ENCODE peak calls at places on chromosomes 2 and 18, in five cellular contexts. One of them, this sample, is unnamed.

GRCh38 chr2:84924173-84925106 is 19.0 kb downstream of the TMSB10 start:
- DNase-seq in HCEC 1CT: peak; percentile 13
- DNase-seq in naive B cell: no peak
- DNase-seq in H4: peak; percentile 59
- DNase-seq in BE2C: no peak
- DNase-seq in this sample: peak; percentile 30

GRCh38 chr2:35503311-35503710 is 852.3 kb upstream of the CRIM1 start:
- DNase-seq in HCEC 1CT: no peak
- DNase-seq in naive B cell: no peak
- DNase-seq in H4: no peak
- DNase-seq in BE2C: no peak
- DNase-seq in this sample: no peak

GRCh38 chr18:63970803-63971191 is 916 bp downstream of the SERPINB8 start:
- DNase-seq in HCEC 1CT: peak; percentile 22
- DNase-seq in naive B cell: no peak
- DNase-seq in H4: no peak
- DNase-seq in BE2C: no peak
- DNase-seq in this sample: peak; percentile 21

GRCh38 chr2:70987386-70987785 is 7.3 kb downstream of the TEX261 start:
- DNase-seq in HCEC 1CT: no peak
- DNase-seq in naive B cell: no peak
- DNase-seq in H4: no peak
- DNase-seq in BE2C: no peak
- DNase-seq in this sample: no peak

GRCh38 chr18:34659579-34660517 is 50.2 kb upstream of the DTNA start:
- DNase-seq in HCEC 1CT: peak; percentile 96
- DNase-seq in naive B cell: no peak
- DNase-seq in H4: peak; percentile 95
- DNase-seq in BE2C: peak; percentile 64
- DNase-seq in this sample: peak; percentile 97

GRCh38 chr2:240987588-240987987 is 10.8 kb upstream of the SNED1 start:
- DNase-seq in HCEC 1CT: no peak
- DNase-seq in naive B cell: no peak
- DNase-seq in H4: no peak
- DNase-seq in BE2C: peak; percentile 6
- DNase-seq in this sample: no peak

GRCh38 chr2:65193446-65193845 is 34.2 kb upstream of the ACTR2 start:
- DNase-seq in HCEC 1CT: no peak
- DNase-seq in naive B cell: no peak
- DNase-seq in H4: no peak
- DNase-seq in BE2C: no peak
- DNase-seq in this sample: no peak

GRCh38 chr18:499351-500229 is 911 bp downstream of the COLEC12 start:
- DNase-seq in HCEC 1CT: peak; percentile 39
- DNase-seq in naive B cell: no peak
- DNase-seq in H4: peak; percentile 56
- DNase-seq in BE2C: peak; percentile 28
- DNase-seq in this sample: peak; percentile 85

GRCh38 chr2:189782221-189782671 is 1.9 kb downstream of the ORMDL1 start:
- DNase-seq in HCEC 1CT: peak; percentile 69
- DNase-seq in naive B cell: no peak
- DNase-seq in H4: no peak
- DNase-seq in BE2C: no peak
- DNase-seq in this sample: peak; percentile 29

GRCh38 chr2:234629596-234629995 is 132.7 kb upstream of the ARL4C start:
- DNase-seq in HCEC 1CT: no peak
- DNase-seq in naive B cell: no peak
- DNase-seq in H4: no peak
- DNase-seq in BE2C: no peak
- DNase-seq in this sample: peak; percentile 74

GRCh38 chr2:97774425-97774824 is 61.0 kb downstream of the ZAP70 start:
- DNase-seq in HCEC 1CT: no peak
- DNase-seq in naive B cell: no peak
- DNase-seq in H4: no peak
- DNase-seq in BE2C: peak; percentile 28
- DNase-seq in this sample: no peak

GRCh38 chr2:128465246-128466170 is 146.8 kb upstream of the HS6ST1 start:
- DNase-seq in HCEC 1CT: no peak
- DNase-seq in naive B cell: no peak
- DNase-seq in H4: no peak
- DNase-seq in BE2C: no peak
- DNase-seq in this sample: no peak

GRCh38 chr2:218626369-218626768 is 18.7 kb downstream of the PLCD4 start:
- DNase-seq in HCEC 1CT: no peak
- DNase-seq in naive B cell: no peak
- DNase-seq in H4: no peak
- DNase-seq in BE2C: no peak
- DNase-seq in this sample: no peak

GRCh38 chr2:209817818-209818420 is 46.3 kb downstream of the UNC80 start:
- DNase-seq in HCEC 1CT: no peak
- DNase-seq in naive B cell: no peak
- DNase-seq in H4: no peak
- DNase-seq in BE2C: no peak
- DNase-seq in this sample: no peak

GRCh38 chr2:234292955-234293228 is 204.0 kb downstream of the ARL4C start:
- DNase-seq in HCEC 1CT: no peak
- DNase-seq in naive B cell: no peak
- DNase-seq in H4: no peak
- DNase-seq in BE2C: no peak
- DNase-seq in this sample: no peak

GRCh38 chr2:201769664-201770373 is 10.9 kb downstream of the ALS2 start:
- DNase-seq in HCEC 1CT: no peak
- DNase-seq in naive B cell: no peak
- DNase-seq in H4: no peak
- DNase-seq in BE2C: no peak
- DNase-seq in this sample: no peak

GRCh38 chr2:231781798-231782726 is 980 bp upstream of the PDE6D start:
- DNase-seq in HCEC 1CT: peak; percentile 51
- DNase-seq in naive B cell: peak; percentile 5
- DNase-seq in H4: no peak
- DNase-seq in BE2C: no peak
- DNase-seq in this sample: peak; percentile 42

GRCh38 chr2:200414367-200414766 is 95.5 kb downstream of the KCTD18 start:
- DNase-seq in HCEC 1CT: no peak
- DNase-seq in naive B cell: no peak
- DNase-seq in H4: no peak
- DNase-seq in BE2C: no peak
- DNase-seq in this sample: no peak

GRCh38 chr2:27446057-27446456 is 3.9 kb downstream of the KRTCAP3 start:
- DNase-seq in HCEC 1CT: no peak
- DNase-seq in naive B cell: no peak
- DNase-seq in H4: no peak
- DNase-seq in BE2C: no peak
- DNase-seq in this sample: no peak

GRCh38 chr18:32801236-32801635 is 28.4 kb upstream of the KLHL14 start:
- DNase-seq in HCEC 1CT: no peak
- DNase-seq in naive B cell: no peak
- DNase-seq in H4: no peak
- DNase-seq in BE2C: no peak
- DNase-seq in this sample: no peak

GRCh38 chr2:237818066-237818473 is 19.5 kb downstream of the RBM44 start:
- DNase-seq in HCEC 1CT: peak; percentile 73
- DNase-seq in naive B cell: no peak
- DNase-seq in H4: no peak
- DNase-seq in BE2C: no peak
- DNase-seq in this sample: peak; percentile 45

GRCh38 chr2:67510745-67511144 is 113.6 kb downstream of the ETAA1 start:
- DNase-seq in HCEC 1CT: no peak
- DNase-seq in naive B cell: no peak
- DNase-seq in H4: no peak
- DNase-seq in BE2C: no peak
- DNase-seq in this sample: peak; percentile 42